ENCODE peak calls at places on chromosomes 5 and 9, in seven cellular contexts. L is WERI-Rb-1, U is SK-N-SH, Y is colonic mucosa, H is Peyer's patch, W is tibial nerve, T is neuronal stem cell. S is an unnamed sample.
A peak's percentile ranks its signal among the peaks of the same experiment; 100 is the strongest.

GRCh38 chr9:79900754-79901153 is 329.0 kb downstream of the TLE4 start:
- DNase-seq in L (no peak), U (no peak), Y (no peak), H (no peak), W (no peak), T (no peak), S (no peak)

GRCh38 chr9:121910491-121911040 is 182.5 kb downstream of the TTLL11 start:
- DNase-seq in L (no peak), U (no peak), Y (no peak), H (no peak), W (no peak), T (no peak), S (no peak)

GRCh38 chr5:124812771-124813358 is 66.4 kb upstream of the ZNF608 start:
- DNase-seq in L (no peak), U (no peak), Y (peak; percentile 40), H (no peak), W (no peak), T (no peak), S (no peak)

GRCh38 chr5:135887447-135887864 is 8.2 kb downstream of the IL9 start:
- DNase-seq in L (peak; percentile 71), U (peak; percentile 78), Y (peak; percentile 66), H (peak; percentile 67), W (no peak), T (peak; percentile 64), S (peak; percentile 63)

GRCh38 chr5:28743362-28743761 is 1705.0 kb upstream of the CDH9 start:
- DNase-seq in L (no peak), U (no peak), Y (no peak), H (no peak), W (no peak), T (no peak), S (no peak)

GRCh38 chr9:18457498-18457897 is 16.5 kb upstream of the ADAMTSL1 start:
- DNase-seq in L (no peak), U (no peak), Y (no peak), H (no peak), W (no peak), T (no peak), S (no peak)

GRCh38 chr5:149030392-149030791 is 32.5 kb downstream of the SH3TC2 start:
- DNase-seq in L (no peak), U (no peak), Y (no peak), H (no peak), W (no peak), T (no peak), S (no peak)

GRCh38 chr5:157574456-157575095 is 999 bp downstream of the ADAM19 start:
- DNase-seq in L (no peak), U (no peak), Y (peak; percentile 29), H (no peak), W (no peak), T (no peak), S (no peak)

GRCh38 chr5:4942831-4943178 is 197.3 kb upstream of the ADAMTS16 start:
- DNase-seq in L (no peak), U (no peak), Y (no peak), H (no peak), W (no peak), T (no peak), S (no peak)

GRCh38 chr5:101278011-101278687 is 375.1 kb upstream of the ST8SIA4 start:
- DNase-seq in L (no peak), U (no peak), Y (no peak), H (no peak), W (no peak), T (no peak), S (no peak)

GRCh38 chr9:130184983-130185382 is 12.8 kb downstream of the NCS1 start:
- DNase-seq in L (no peak), U (no peak), Y (no peak), H (no peak), W (no peak), T (no peak), S (no peak)

GRCh38 chr9:117160254-117160653 is 254.6 kb downstream of the ASTN2 start:
- DNase-seq in L (no peak), U (no peak), Y (no peak), H (no peak), W (no peak), T (no peak), S (no peak)

DNA sequence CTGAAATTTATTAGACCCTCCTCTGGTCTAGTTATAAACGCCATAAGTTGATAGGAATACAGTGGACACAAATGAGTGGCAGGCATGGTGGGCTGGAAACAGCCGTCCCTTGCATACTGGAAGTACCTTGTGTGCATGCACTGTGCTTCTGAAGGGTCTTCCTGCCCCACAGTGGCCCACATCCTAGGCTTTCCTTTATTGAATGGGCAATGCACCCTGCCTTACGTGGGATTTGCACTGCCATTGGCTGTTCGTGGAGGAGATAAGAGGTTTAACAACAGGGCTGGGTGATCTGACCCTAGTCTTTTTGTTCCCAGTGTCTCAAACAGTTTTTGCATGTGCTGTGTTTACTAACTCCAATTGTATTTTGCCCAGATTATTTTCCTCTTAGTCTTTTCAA is 480.8 kb downstream of the GADD45G start:
- DNase-seq in L (peak; percentile 69), U (no peak), Y (no peak), H (no peak), W (no peak), T (no peak), S (no peak)
- H3K27me3 ChIP-seq in L (no peaks in the 10 kb centered on the region), U (no peaks in the 10 kb centered on the region), Y (no peaks in the 10 kb centered on the region), H (no peaks in the 10 kb centered on the region), W (no peaks in the 10 kb centered on the region), T (no peaks in the 10 kb centered on the region), S (no peaks in the 10 kb centered on the region)

GRCh38 chr5:65871182-65871581 is 55.2 kb upstream of the ERBIN start:
- DNase-seq in L (no peak), U (no peak), Y (no peak), H (no peak), W (no peak), T (no peak), S (no peak)

GRCh38 chr5:65873181-65873580 is 53.2 kb upstream of the ERBIN start:
- DNase-seq in L (no peak), U (no peak), Y (no peak), H (no peak), W (no peak), T (no peak), S (no peak)

GRCh38 chr5:65876970-65877369 is 49.4 kb upstream of the ERBIN start:
- DNase-seq in L (no peak), U (no peak), Y (no peak), H (no peak), W (no peak), T (no peak), S (no peak)

GRCh38 chr5:65876496-65876895 is 49.9 kb upstream of the ERBIN start:
- DNase-seq in L (no peak), U (no peak), Y (no peak), H (no peak), W (no peak), T (no peak), S (no peak)

GRCh38 chr5:65874241-65874640 is 52.1 kb upstream of the ERBIN start:
- DNase-seq in L (no peak), U (no peak), Y (no peak), H (no peak), W (no peak), T (no peak), S (no peak)
- H3K27ac ChIP-seq in L (no peak overlapping the region), U (no peak overlapping the region), Y (no peak overlapping the region), H (no peak overlapping the region), W (no peak overlapping the region), T (no peak overlapping the region), S (no peak overlapping the region)

DNA sequence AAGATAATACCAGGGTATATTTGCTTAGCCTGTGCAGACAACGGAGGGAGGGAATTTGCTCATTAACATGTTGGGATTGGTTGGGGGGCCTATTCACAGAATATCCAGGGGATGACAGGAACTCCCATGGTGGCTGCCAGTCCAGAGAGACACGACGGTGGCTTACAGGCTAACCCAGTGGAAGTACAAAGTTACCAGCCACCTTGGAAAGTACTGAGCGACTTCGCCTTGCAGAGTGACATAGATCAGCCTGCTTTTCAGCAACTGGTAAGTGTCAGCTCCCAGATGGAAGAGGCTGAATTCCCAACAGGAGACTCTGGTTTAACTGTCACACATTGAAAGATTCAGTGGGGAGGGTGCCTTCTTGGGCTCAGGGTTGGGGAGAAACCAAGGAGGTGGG is 7.9 kb downstream of the ISL1 start:
- DNase-seq in L (no peak), U (no peak), Y (no peak), H (no peak), W (no peak), T (no peak), S (no peak)
- H3K27me3 ChIP-seq in L (peaks cover 83% of the 10 kb centered on the region), U (no peaks in the 10 kb centered on the region), Y (peaks cover 29% of the 10 kb centered on the region), H (no peaks in the 10 kb centered on the region), W (no peaks in the 10 kb centered on the region), T (peaks cover 86% of the 10 kb centered on the region), S (peaks cover 11% of the 10 kb centered on the region)

GRCh38 chr5:1214936-1215220 is 10.3 kb upstream of the SLC6A18 start:
- DNase-seq in L (no peak), U (no peak), Y (no peak), H (no peak), W (no peak), T (no peak), S (no peak)
- H3K27ac ChIP-seq in L (no peak overlapping the region), U (no peak overlapping the region), Y (no peak overlapping the region), H (no peak overlapping the region), W (no peak overlapping the region), T (no peak overlapping the region), S (no peak overlapping the region)

DNA sequence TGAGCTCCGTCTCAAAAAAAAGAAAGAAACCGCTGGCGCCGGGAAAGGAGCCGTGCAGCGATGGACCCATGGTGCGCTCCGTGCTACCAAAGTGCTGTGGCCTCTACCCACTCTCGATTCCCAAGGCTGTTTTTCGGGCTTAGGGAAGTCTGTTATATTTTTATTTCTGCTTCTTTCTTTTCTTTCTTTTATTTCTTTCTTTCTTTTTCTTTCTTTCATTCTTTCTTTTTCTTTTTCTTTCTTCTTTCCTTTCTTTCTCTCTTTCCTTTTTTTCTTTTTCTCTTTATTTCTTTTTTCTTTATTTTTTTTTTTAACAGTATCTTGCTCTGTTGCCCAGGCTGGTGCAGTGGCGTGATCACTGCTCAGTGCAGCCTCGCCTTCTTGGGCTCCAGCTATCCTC is 87.5 kb downstream of the ANXA2R start:
- DNase-seq in L (no peak), U (no peak), Y (no peak), H (no peak), W (no peak), T (no peak), S (no peak)
- H3K27me3 ChIP-seq in L (peaks cover 91% of the 10 kb centered on the region), U (peaks cover 52% of the 10 kb centered on the region), Y (peaks cover 24% of the 10 kb centered on the region), H (no peaks in the 10 kb centered on the region), W (no peaks in the 10 kb centered on the region), T (no peaks in the 10 kb centered on the region), S (no peaks in the 10 kb centered on the region)

DNA sequence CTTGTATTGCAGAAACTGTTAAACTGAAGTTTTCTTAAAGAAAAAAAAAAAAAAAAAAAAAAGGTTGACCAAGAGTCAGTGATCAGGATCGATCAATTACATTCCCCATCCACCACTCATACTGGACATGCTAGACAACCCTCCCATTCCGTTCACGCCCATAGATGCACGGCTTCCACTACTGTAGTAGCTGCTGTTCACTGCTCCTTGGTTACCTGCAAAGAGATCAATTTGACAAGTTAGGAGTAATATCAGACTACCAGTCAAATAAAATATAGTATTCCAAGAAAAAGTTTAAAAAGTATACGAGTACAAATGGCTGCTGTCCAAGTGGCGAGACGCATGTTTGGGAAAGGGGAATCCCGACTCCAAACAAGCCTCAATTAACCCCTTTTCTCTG is 8.7 kb downstream of the HNRNPH1 start:
- DNase-seq in L (no peak), U (no peak), Y (no peak), H (no peak), W (no peak), T (no peak), S (no peak)
- H3K27ac ChIP-seq in L (no peak overlapping the region), U (no peak overlapping the region), Y (no peak overlapping the region), H (no peak overlapping the region), W (no peak overlapping the region), T (no peak overlapping the region), S (no peak overlapping the region)